ENCODE peak calls at places on chromosomes 6 and 20, in six cellular contexts. E, A, P, M, W and Q are unnamed samples.

GRCh38 chr6:100479180-100480035 is 14.7 kb upstream of the SIM1 start:
- DNase-seq in W (no peak), M (peak), A (no peak), E (no peak), P (no peak), Q (no peak)

GRCh38 chr6:37630281-37630799 is 67.3 kb downstream of the MDGA1 start:
- DNase-seq in A (no peak), M (no peak), E (no peak), W (no peak), P (peak), Q (no peak)

GRCh38 chr6:14857501-14857900 is 388.4 kb upstream of the JARID2 start:
- DNase-seq in W (no peak), M (no peak), A (peak), E (peak), P (no peak), Q (peak)

GRCh38 chr6:91678679-91679078 is 1091.8 kb upstream of the MAP3K7 start:
- DNase-seq in W (no peak), E (no peak), P (no peak), A (no peak), M (peak), Q (no peak)

GRCh38 chr6:106360410-106360988 is at the start of gene CRYBG1:
- DNase-seq in P (no peak), W (peak), E (peak), M (peak), A (peak), Q (peak)

GRCh38 chr6:16918586-16918985 is 157.3 kb upstream of the ATXN1 start:
- DNase-seq in M (no peak), W (no peak), P (no peak), E (no peak), A (no peak), Q (no peak)

GRCh38 chr6:31614075-31614619 is 887 bp upstream of the AIF1 start:
- DNase-seq in M (no peak), A (no peak), W (no peak), E (no peak), P (no peak), Q (no peak)

GRCh38 chr6:166556336-166556735 is 30.1 kb downstream of the RAMACL start:
- DNase-seq in E (no peak), M (no peak), W (no peak), A (no peak), P (no peak), Q (no peak)

GRCh38 chr6:30044630-30045029 is 16.4 kb upstream of the POLR1H start:
- DNase-seq in W (no peak), M (no peak), A (no peak), P (peak), E (no peak), Q (no peak)

GRCh38 chr6:126797981-126798380 is 320.5 kb upstream of the RSPO3 start:
- DNase-seq in P (no peak), W (no peak), M (no peak), E (no peak), A (no peak), Q (no peak)

GRCh38 chr6:147930743-147931142 is 411.9 kb upstream of the SASH1 start:
- DNase-seq in P (no peak), W (no peak), E (no peak), M (no peak), A (no peak), Q (no peak)

GRCh38 chr20:25484224-25484846 is 76.9 kb downstream of the GINS1 start:
- DNase-seq in M (no peak), A (no peak), W (no peak), P (no peak), E (no peak), Q (no peak)